ENCODE peak calls at places on chromosomes 13 and 19, in six cellular contexts. L is CD8-positive, alpha-beta T cell; Q is epithelial cell of proximal tubule; G is upper lobe of left lung; R is brain microvascular endothelial cell; A is cardiac fibroblast. H is an unnamed sample.

GRCh38 chr19:15379996-15380647 is 535 bp upstream of the AKAP8 start:
- DNase-seq in A (peak), L (no peak), R (peak), G (no peak), Q (no peak), H (peak)

GRCh38 chr19:52115526-52116053 is 20.0 kb upstream of the ZNF841 start:
- DNase-seq in Q (no peak), R (no peak), L (no peak), A (peak), G (no peak), H (no peak)

GRCh38 chr13:51995677-51996551 is 15.3 kb downstream of the ATP7B start:
- DNase-seq in R (no peak), G (no peak), L (no peak), A (no peak), Q (no peak), H (no peak)

GRCh38 chr13:20412761-20413355 is 112.8 kb downstream of the CRYL1 start:
- DNase-seq in L (no peak), Q (no peak), R (no peak), A (peak), G (no peak), H (no peak)

GRCh38 chr19:14347999-14348889 is 33.0 kb upstream of the ADGRE5 start:
- DNase-seq in Q (no peak), L (peak), G (peak), R (no peak), A (peak), H (peak)

GRCh38 chr19:13212759-13213330 is 62.6 kb downstream of the IER2 start:
- DNase-seq in L (peak), A (peak), R (peak), Q (no peak), G (no peak), H (no peak)

GRCh38 chr19:46513461-46514236 is 18.0 kb upstream of the PNMA8B start:
- DNase-seq in A (peak), L (peak), R (peak), Q (no peak), G (peak), H (peak)

GRCh38 chr19:5068251-5069090 is 99.6 kb downstream of the KDM4B start:
- DNase-seq in L (no peak), Q (no peak), R (no peak), G (peak), A (no peak), H (no peak)

GRCh38 chr13:20828540-20829364 is 55.0 kb upstream of the EEF1AKMT1 start:
- DNase-seq in Q (peak), L (peak), G (no peak), A (peak), R (no peak), H (no peak)

GRCh38 chr19:1486720-1487575 is 3.2 kb downstream of the PCSK4 start:
- DNase-seq in L (no peak), Q (no peak), A (no peak), R (no peak), G (peak), H (no peak)

GRCh38 chr13:80338781-80339577 is 1.9 kb downstream of the SPRY2 start:
- DNase-seq in R (peak), L (no peak), A (peak), G (peak), Q (no peak), H (peak)

GRCh38 chr19:7500811-7501450 is 12.1 kb upstream of the PEX11G start:
- DNase-seq in L (no peak), G (peak), A (peak), R (peak), Q (no peak), H (peak)

GRCh38 chr19:4413588-4413987 is 11.1 kb downstream of the CHAF1A start:
- DNase-seq in R (no peak), Q (no peak), G (no peak), A (no peak), L (no peak), H (no peak)

GRCh38 chr13:46577656-46578589 is 25.0 kb downstream of the LRCH1 start:
- DNase-seq in A (no peak), G (no peak), R (no peak), L (no peak), Q (no peak), H (no peak)

GRCh38 chr19:49861127-49861526 is 6.2 kb downstream of the PNKP start:
- DNase-seq in G (no peak), A (no peak), L (no peak), Q (no peak), R (no peak), H (no peak)

GRCh38 chr13:28337196-28338045 is 157.5 kb downstream of the FLT1 start:
- DNase-seq in A (peak), Q (no peak), L (no peak), R (peak), G (no peak), H (no peak)

GRCh38 chr13:111201304-111201940 is 86.3 kb downstream of the ARHGEF7 start:
- DNase-seq in Q (no peak), G (no peak), A (no peak), L (no peak), R (no peak), H (no peak)

GRCh38 chr19:46466536-46467199 is 4.7 kb downstream of the PNMA8A start:
- DNase-seq in R (peak), Q (no peak), L (no peak), A (peak), G (no peak), H (no peak)

GRCh38 chr19:49453757-49454248 is 778 bp downstream of the ALDH16A1 start:
- DNase-seq in G (no peak), A (no peak), Q (no peak), R (no peak), L (no peak), H (no peak)

GRCh38 chr13:77916481-77916880 is 2.1 kb downstream of the EDNRB start:
- DNase-seq in L (no peak), G (no peak), A (no peak), R (no peak), Q (no peak), H (no peak)

GRCh38 chr19:50223439-50223716 is 20.0 kb downstream of the MYH14 start:
- DNase-seq in Q (no peak), A (no peak), L (no peak), R (no peak), G (no peak), H (no peak)

GRCh38 chr13:100484708-100485107 is 103.9 kb downstream of the GGACT start:
- DNase-seq in Q (no peak), R (no peak), L (no peak), A (no peak), G (no peak), H (no peak)

GRCh38 chr13:88000239-88000638 is 329.1 kb downstream of the SLITRK5 start:
- DNase-seq in A (no peak), R (no peak), G (peak), L (no peak), Q (no peak), H (no peak)

GRCh38 chr13:22107549-22107948 is 436.7 kb downstream of the FGF9 start:
- DNase-seq in L (no peak), G (no peak), A (no peak), R (no peak), Q (no peak), H (no peak)

GRCh38 chr13:44848956-44849748 is 140.1 kb downstream of the NUFIP1 start:
- DNase-seq in A (no peak), L (no peak), R (no peak), G (no peak), Q (peak), H (no peak)

GRCh38 chr19:1591421-1592022 is 1.1 kb downstream of the MBD3 start:
- DNase-seq in G (no peak), R (no peak), L (no peak), A (peak), Q (no peak), H (no peak)

GRCh38 chr13:30303269-30303668 is 4.1 kb downstream of the KATNAL1 start:
- DNase-seq in A (peak), R (no peak), G (no peak), L (no peak), Q (no peak), H (no peak)

GRCh38 chr19:45495178-45495577 is 1.7 kb downstream of the RTN2 start:
- DNase-seq in L (no peak), Q (no peak), R (no peak), G (no peak), A (no peak), H (no peak)

GRCh38 chr13:54627973-54628372 is 1599.4 kb downstream of the OLFM4 start:
- DNase-seq in Q (no peak), G (no peak), R (no peak), A (no peak), L (no peak), H (no peak)

GRCh38 chr19:18051887-18052286 is 34.8 kb downstream of the IL12RB1 start:
- DNase-seq in Q (no peak), L (no peak), R (no peak), G (peak), A (no peak), H (no peak)

GRCh38 chr19:31235806-31236205 is 113.4 kb downstream of the TSHZ3 start:
- DNase-seq in Q (no peak), G (no peak), L (no peak), R (no peak), A (no peak), H (no peak)

GRCh38 chr13:80337011-80337688 is 3.8 kb downstream of the SPRY2 start:
- DNase-seq in G (peak), R (no peak), Q (no peak), L (no peak), A (peak), H (no peak)

GRCh38 chr19:10718205-10719196 is 622 bp downstream of the DNM2 start:
- DNase-seq in A (peak), L (peak), Q (no peak), R (no peak), G (peak), H (no peak)

GRCh38 chr13:114226088-114226487 is 8.6 kb upstream of the CDC16 start:
- DNase-seq in A (no peak), R (no peak), Q (no peak), G (no peak), L (peak), H (no peak)

GRCh38 chr19:49340865-49341718 is 5.9 kb downstream of the CD37 start:
- DNase-seq in R (no peak), Q (no peak), G (no peak), A (no peak), L (no peak), H (no peak)

GRCh38 chr19:50980203-50980602 is 3.5 kb downstream of the KLK7 start:
- DNase-seq in A (no peak), Q (no peak), G (no peak), L (no peak), R (no peak), H (no peak)

GRCh38 chr13:75537401-75538365 is at the start of gene COMMD6:
- DNase-seq in L (peak), A (peak), Q (peak), G (peak), R (peak), H (peak)

DNA sequence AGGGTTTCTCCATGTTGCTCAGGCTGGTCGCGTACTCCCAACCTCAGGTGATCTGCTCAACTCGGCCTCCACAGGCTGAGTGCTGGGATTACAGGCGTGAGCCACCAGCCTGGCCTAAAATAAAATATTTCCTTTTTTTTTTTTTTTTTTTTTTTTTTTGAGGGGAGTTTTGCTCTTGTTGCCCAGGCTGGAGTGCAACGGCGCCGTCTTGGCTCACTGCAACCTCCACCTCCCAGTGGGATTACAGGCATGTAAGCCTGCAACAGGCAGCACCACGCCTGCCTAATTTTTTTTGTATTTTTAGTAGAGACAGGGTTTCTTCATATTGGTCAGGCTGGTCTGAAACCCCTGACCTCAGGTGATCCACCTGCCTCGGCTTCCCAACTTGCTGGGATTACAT is 4.9 kb downstream of the ZNF506 start:
- DNase-seq in G (no peak), Q (no peak), A (no peak), L (no peak), R (no peak), H (no peak)
- TF ChIP-seq CTCF in G (no peak), Q (no peak), A (no peak), L (no peak), R (no peak), H (no peak)

DNA sequence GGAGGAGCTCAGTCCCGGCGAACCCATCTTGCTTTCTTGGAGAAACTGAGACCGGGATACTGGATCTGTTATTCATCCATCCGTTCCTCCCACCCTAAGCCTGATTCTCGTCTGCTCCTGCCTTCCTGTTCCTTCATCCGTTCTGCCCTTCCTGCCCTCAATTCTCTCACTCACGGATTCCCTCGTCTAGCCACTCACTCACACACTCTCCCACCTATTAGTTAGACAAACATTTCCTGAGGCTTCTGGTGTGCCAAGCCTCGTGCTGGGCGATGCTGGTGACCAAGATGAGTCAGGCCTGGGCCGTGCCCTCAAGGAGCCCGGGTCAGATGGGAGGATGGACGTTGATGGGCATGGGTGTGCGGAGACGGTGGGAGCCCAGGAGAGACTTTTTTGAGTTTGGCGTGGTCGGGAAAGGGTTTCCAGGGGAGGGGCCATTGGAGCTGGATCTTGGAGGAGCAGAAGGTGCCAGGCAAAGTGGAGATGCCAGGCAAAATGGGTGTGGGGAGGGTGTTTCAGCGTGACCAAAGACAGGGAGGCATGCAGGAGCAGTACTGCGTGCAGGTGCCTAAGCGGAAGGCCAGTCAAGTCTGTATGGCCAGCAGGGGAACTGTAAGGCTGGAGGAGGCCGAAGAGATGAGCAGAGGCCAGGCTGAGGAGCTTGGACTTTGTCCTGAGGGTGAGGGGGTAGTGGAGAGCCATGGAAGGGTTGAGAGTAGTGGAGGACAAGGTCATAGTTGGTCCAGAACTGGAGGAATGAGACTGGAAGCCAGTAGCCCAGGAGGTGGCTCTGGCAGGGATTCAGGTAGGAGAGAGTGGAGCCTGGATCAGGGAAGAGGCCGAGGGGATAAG is 7.4 kb upstream of the CNFN start:
- DNase-seq in Q (no peak), L (no peak), A (no peak), R (no peak), G (no peak), H (no peak)
- TF ChIP-seq CTCF in Q (no peak), L (no peak), A (no peak), R (no peak), G (no peak), H (no peak)

DNA sequence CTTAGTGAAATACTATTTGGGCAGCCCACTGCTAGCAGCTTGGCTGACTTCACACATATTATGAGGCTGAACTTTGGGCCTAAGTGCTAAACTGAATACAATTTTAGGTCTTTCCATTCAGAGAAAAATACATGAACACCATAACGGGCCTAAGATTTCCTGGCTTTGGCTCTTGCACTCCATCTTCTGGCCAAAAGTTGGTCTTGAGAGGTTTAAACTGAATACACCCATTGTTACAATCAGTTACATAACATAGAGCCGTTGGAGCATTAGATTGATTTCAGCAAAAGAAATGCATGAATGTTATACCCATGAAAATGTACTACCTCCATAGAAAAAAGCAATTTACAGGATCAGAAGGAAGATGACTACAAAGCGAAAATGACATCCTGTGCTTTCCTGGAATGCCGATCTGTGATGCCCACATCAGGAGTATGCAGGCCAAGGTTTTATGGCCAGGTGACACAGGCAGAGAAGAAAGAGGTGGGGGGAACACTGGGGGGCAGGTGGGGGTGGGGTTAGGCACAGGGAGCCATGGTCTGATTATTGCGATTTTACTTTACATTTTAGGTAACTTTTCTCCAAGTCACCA is 11.1 kb upstream of the SHISA2 start:
- DNase-seq in R (peak), L (peak), A (peak), G (no peak), Q (no peak), H (no peak)
- TF ChIP-seq CTCF in R (peak), L (peak), A (peak), G (peak), Q (peak), H (peak)

DNA sequence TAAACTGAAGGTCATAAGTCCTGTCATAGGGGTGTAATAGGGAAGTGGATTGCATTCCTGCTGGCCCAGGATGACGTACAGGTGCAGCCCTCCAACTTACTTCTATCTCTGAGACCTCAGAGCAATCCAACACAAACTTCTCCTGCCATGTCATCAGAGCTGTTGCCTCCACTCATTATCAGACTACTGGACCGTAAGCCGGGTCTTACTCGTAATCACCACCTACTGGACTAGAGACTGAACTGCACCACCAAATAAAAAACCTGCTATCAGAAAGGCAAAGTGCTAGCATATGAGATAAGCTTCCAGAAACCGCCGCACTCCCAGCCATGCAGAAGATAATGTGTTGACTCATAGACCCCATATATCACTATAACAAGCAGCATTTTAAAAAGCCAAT is 102.1 kb downstream of the SLITRK1 start:
- DNase-seq in A (peak), G (no peak), R (peak), L (no peak), Q (no peak), H (no peak)
- TF ChIP-seq CTCF in A (peak), G (no peak), R (peak), L (no peak), Q (peak), H (peak)

H was measured in type B pancreatic cell.